ENCODE peak calls at places on chromosomes 3 and 15, in four cellular contexts. V is endodermal cell, I is mammary epithelial cell, A is fibroblast of lung. O is an unnamed sample. For H3K9me3, the result is how much of the 10 kb centered on the place peaks cover.

GRCh38 chr3:123559040-123559861 is 25.6 kb downstream of the HACD2 start:
- DNase-seq in A (peak), I (peak), V (no peak), O (peak)

GRCh38 chr3:124489506-124489905 is 240.7 kb upstream of the UMPS start:
- DNase-seq in V (no peak), I (no peak), A (no peak), O (no peak)

GRCh38 chr3:100144255-100144866 is 30.1 kb upstream of the FILIP1L start:
- DNase-seq in I (no peak), A (no peak), V (no peak), O (no peak)

GRCh38 chr3:111729087-111729846 is 129.8 kb upstream of the PHLDB2 start:
- DNase-seq in A (peak), V (no peak), I (peak), O (no peak)

GRCh38 chr3:24545917-24546316 is 51.3 kb upstream of the THRB start:
- DNase-seq in V (no peak), I (no peak), A (no peak), O (no peak)

GRCh38 chr15:66253643-66254363 is at the start of gene MEGF11:
- DNase-seq in I (peak), V (no peak), A (peak), O (no peak)

GRCh38 chr3:95508124-95508523 is 1306.3 kb upstream of the EPHA6 start:
- DNase-seq in V (no peak), A (no peak), I (no peak), O (no peak)

GRCh38 chr3:133799794-133800585 is 5.6 kb upstream of the SRPRB start:
- DNase-seq in V (no peak), A (no peak), I (peak), O (no peak)

GRCh38 chr3:173653781-173654180 is 256.2 kb downstream of the NLGN1 start:
- DNase-seq in V (no peak), I (peak), A (peak), O (no peak)

GRCh38 chr3:150611666-150612065 is 8.5 kb downstream of the SELENOT start:
- DNase-seq in A (no peak), V (no peak), I (no peak), O (no peak)

GRCh38 chr3:46062679-46063078 is 35.4 kb upstream of the XCR1 start:
- DNase-seq in A (peak), V (no peak), I (no peak), O (no peak)

DNA sequence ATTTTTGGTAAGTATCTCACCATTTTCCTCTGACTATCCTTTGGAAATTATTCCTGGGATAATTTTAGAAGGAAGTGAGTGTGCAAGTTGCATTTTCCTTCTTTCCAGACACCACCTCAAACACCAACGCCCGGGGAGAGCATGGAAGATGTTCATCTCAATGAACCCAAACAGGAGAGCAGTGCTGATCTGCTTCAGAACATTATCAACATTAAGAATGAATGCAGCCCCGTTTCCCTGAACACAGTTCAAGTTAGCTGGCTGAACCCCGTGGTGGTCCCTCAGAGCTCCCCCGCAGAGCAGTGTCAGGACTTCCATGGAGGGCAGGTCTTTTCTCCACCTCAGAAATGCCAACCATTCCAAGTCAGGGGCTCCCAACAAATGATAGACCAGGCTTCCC is 3.7 kb downstream of the NFKBIZ start:
- DNase-seq in A (no peak), I (no peak), V (no peak), O (no peak)
- H3K4me3 ChIP-seq in A (no peak), I (no peak), V (no peak), O (no peak)

GRCh38 chr3:195584543-195584870 is 767 bp upstream of the APOD start:
- DNase-seq in I (no peak), V (no peak), A (no peak), O (no peak)

GRCh38 chr3:195587824-195588223 is 4.1 kb upstream of the APOD start:
- DNase-seq in I (no peak), A (no peak), V (no peak), O (no peak)

GRCh38 chr3:195591220-195591619 is 7.5 kb upstream of the APOD start:
- DNase-seq in A (no peak), V (no peak), I (no peak), O (no peak)

GRCh38 chr3:195583831-195584542 is at the start of gene APOD:
- DNase-seq in I (peak), A (peak), V (no peak), O (no peak)

GRCh38 chr3:195587406-195587805 is 3.7 kb upstream of the APOD start:
- DNase-seq in I (no peak), A (no peak), V (no peak), O (no peak)
- H3K9me3 ChIP-seq in I (under half), A (under half), V (under half), O (under half)

GRCh38 chr15:68833734-68834334 is 13.1 kb upstream of the ANP32A start:
- DNase-seq in A (no peak), I (no peak), V (no peak), O (no peak)

GRCh38 chr15:68834356-68834755 is 13.7 kb upstream of the ANP32A start:
- DNase-seq in V (no peak), I (no peak), A (no peak), O (no peak)

GRCh38 chr15:68823561-68823960 is 2.9 kb upstream of the ANP32A start:
- DNase-seq in A (no peak), V (no peak), I (no peak), O (no peak)

GRCh38 chr15:68830141-68830540 is 9.4 kb upstream of the ANP32A start:
- DNase-seq in V (no peak), A (no peak), I (no peak), O (no peak)

DNA sequence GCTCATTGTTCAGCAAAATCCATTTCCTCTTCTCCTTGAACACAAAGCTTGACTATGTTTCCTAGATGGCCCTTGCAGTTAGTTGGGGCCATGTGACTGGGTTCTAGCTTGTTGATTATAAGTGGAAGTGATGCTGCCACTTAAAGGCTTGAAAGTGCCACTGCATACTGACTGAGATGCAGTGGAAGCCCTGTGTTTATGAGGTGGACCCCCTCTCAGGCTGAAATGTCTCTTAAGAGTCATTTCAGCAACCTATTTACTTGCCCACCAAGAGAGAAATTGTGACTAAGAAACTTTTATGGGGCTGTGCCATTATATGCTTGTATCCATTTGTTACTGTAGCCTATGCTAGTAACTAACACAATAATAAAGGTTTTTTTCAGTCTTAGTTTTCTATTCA is 8.4 kb upstream of the ANP32A start:
- DNase-seq in V (no peak), A (no peak), I (peak), O (no peak)
- H3K9ac ChIP-seq in V (no peak), A (no peak), I (no peak), O (no peak)

DNA sequence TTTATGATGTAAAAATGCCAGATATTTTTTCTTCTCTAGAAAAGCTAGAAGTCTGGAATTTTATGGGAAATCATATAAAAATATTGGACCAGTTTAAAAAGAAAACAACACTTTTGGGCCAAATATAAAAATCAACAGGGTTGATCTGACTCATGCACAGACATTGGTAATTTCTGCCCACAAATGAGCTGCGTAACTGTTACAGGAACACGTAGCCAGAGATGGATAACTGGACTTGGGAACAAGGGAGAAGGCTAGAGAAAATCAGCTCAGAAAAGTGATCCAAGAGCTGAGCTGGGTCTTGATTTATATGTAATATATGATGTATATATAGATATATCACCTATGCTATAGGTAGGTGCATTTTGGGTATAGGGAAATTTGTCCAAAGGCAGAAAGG is 36.8 kb upstream of the NAALADL2 start:
- DNase-seq in V (no peak), A (peak), I (no peak), O (no peak)
- H3K4me3 ChIP-seq in V (no peak), A (no peak), I (no peak), O (no peak)

O was measured in SK-N-MC.